ENCODE peak calls at places on chromosomes 16 and 17, in ten cellular contexts. P is CD4-positive, alpha-beta T cell; X is stimulated activated CD4-positive, alpha-beta T cell treated with anti-CD3 and anti-CD28 coated beads, Interleukin-1b, Interleukin-23, amount 100 ng/mL, for 1 hour; J is activated CD4-positive, alpha-beta T cell treated with anti-CD3 and anti-CD28 coated beads, Interleukin-2, amount 50 U/mL, for 48 hours; W is GDM1; B is left colon; O is body of pancreas; A is NCI-H2081; E is neural progenitor cell; S is naive thymus-derived CD8-positive, alpha-beta T cell. G is an unnamed sample.

GRCh38 chr16:10114411-10114810 is 67.8 kb downstream of the GRIN2A start:
- DNase-seq in S (no peak), X (no peak), E (no peak), P (no peak), W (no peak), O (no peak), A (no peak), J (no peak), B (peak; percentile 4), G (no peak)

GRCh38 chr17:45246861-45247428 is 14.9 kb downstream of the SPATA32 start:
- DNase-seq in S (no peak), E (peak; percentile 89), X (no peak), B (peak; percentile 54), A (no peak), O (no peak), W (no peak), P (peak; percentile 83), J (no peak), G (peak; percentile 78)

GRCh38 chr17:81549031-81549557 is 3.1 kb downstream of the FAAP100 start:
- DNase-seq in O (no peak), W (no peak), P (no peak), S (no peak), X (no peak), A (no peak), J (no peak), E (no peak), B (no peak), G (no peak)

GRCh38 chr17:2189231-2189630 is 114.4 kb downstream of the SMG6 start:
- DNase-seq in J (no peak), S (no peak), W (no peak), B (no peak), A (no peak), O (no peak), E (no peak), X (no peak), P (no peak), G (no peak)

GRCh38 chr16:71552698-71553503 is 24.0 kb downstream of the TAT start:
- DNase-seq in S (no peak), B (no peak), A (no peak), O (no peak), E (peak; percentile 33), W (no peak), J (no peak), X (no peak), P (no peak), G (no peak)

GRCh38 chr17:43690624-43691316 is 29.0 kb upstream of the MEOX1 start:
- DNase-seq in E (no peak), J (no peak), B (no peak), S (no peak), A (no peak), X (no peak), O (no peak), P (no peak), W (no peak), G (no peak)

GRCh38 chr16:11401161-11402050 is 56.1 kb downstream of the RMI2 start:
- DNase-seq in X (no peak), O (peak; percentile 97), A (no peak), P (no peak), W (no peak), J (no peak), E (no peak), S (no peak), B (no peak), G (peak; percentile 89)

GRCh38 chr17:72976971-72977767 is 115.3 kb downstream of the SLC39A11 start:
- DNase-seq in B (peak; percentile 17), O (peak; percentile 65), P (no peak), X (no peak), J (no peak), E (no peak), S (no peak), W (no peak), A (no peak), G (no peak)

GRCh38 chr16:54178491-54178976 is 108.1 kb downstream of the IRX3 start:
- DNase-seq in J (no peak), E (peak; percentile 29), X (no peak), W (no peak), A (peak; percentile 21), S (no peak), P (no peak), O (peak; percentile 22), B (no peak), G (no peak)

GRCh38 chr16:58418601-58419000 is 26.3 kb downstream of the GINS3 start:
- DNase-seq in A (no peak), J (no peak), E (no peak), W (no peak), P (no peak), B (no peak), X (no peak), S (no peak), O (no peak), G (no peak)